ENCODE peak calls at places on chromosomes 2 and 18, in nine cellular contexts. K, G, C, B, U, X, N, A and V are unnamed samples.

GRCh38 chr18:50970006-50970405 is 2.2 kb downstream of the ELAC1 start:
- DNase-seq in B (no peak), A (no peak), G (no peak), X (no peak), N (no peak), K (peak), U (no peak), C (peak), V (no peak)

GRCh38 chr2:22360735-22361374 is 1024.1 kb upstream of the KLHL29 start:
- DNase-seq in K (peak), B (no peak), X (no peak), A (no peak), C (no peak), N (no peak), U (no peak), G (no peak), V (no peak)

GRCh38 chr2:127581050-127581345 is 45.5 kb downstream of the MYO7B start:
- DNase-seq in K (no peak), X (no peak), G (no peak), N (no peak), B (no peak), A (no peak), U (no peak), C (no peak), V (no peak)

GRCh38 chr18:48452863-48453323 is 43.7 kb upstream of the ZBTB7C start:
- DNase-seq in K (peak), G (no peak), X (no peak), B (no peak), N (no peak), U (no peak), A (no peak), C (no peak), V (peak)

GRCh38 chr2:219209818-219210571 is 3.4 kb downstream of the ZFAND2B start:
- DNase-seq in X (no peak), B (no peak), N (no peak), G (no peak), K (no peak), A (no peak), U (no peak), C (no peak), V (no peak)

GRCh38 chr18:50647237-50647636 is 87.3 kb downstream of the MAPK4 start:
- DNase-seq in B (no peak), N (no peak), U (no peak), C (no peak), G (no peak), A (no peak), K (no peak), X (no peak), V (no peak)

GRCh38 chr2:218899147-218899546 is 18.5 kb downstream of the WNT10A start:
- DNase-seq in C (no peak), A (no peak), B (no peak), X (no peak), K (no peak), U (no peak), G (no peak), N (no peak), V (no peak)

GRCh38 chr2:203002054-203002821 is 12.4 kb upstream of the NBEAL1 start:
- DNase-seq in G (no peak), K (no peak), C (peak), A (no peak), B (no peak), U (no peak), N (no peak), X (no peak), V (no peak)

GRCh38 chr2:160375037-160375436 is 118.6 kb downstream of the RBMS1 start:
- DNase-seq in G (no peak), U (no peak), K (no peak), A (peak), C (no peak), N (no peak), B (no peak), X (no peak), V (no peak)

GRCh38 chr18:45771587-45771986 is 47.6 kb downstream of the SLC14A1 start:
- DNase-seq in G (no peak), K (no peak), A (no peak), X (no peak), C (no peak), B (no peak), N (no peak), U (no peak), V (no peak)

GRCh38 chr2:58539973-58540372 is 298.8 kb upstream of the FANCL start:
- DNase-seq in N (no peak), A (no peak), G (no peak), C (no peak), U (no peak), K (peak), X (no peak), B (no peak), V (peak)

GRCh38 chr2:54176577-54176976 is 61.2 kb downstream of the ACYP2 start:
- DNase-seq in G (no peak), B (no peak), U (peak), A (peak), X (no peak), C (peak), K (peak), N (peak), V (peak)

GRCh38 chr2:109460553-109461324 is 153.0 kb downstream of the SEPTIN10 start:
- DNase-seq in N (no peak), C (no peak), B (no peak), U (no peak), A (no peak), X (no peak), G (no peak), K (no peak), V (peak)

GRCh38 chr2:43083278-43083677 is 143.1 kb downstream of the ZFP36L2 start:
- DNase-seq in G (no peak), X (no peak), A (peak), B (no peak), C (no peak), N (no peak), K (no peak), U (no peak), V (peak)

GRCh38 chr18:30925795-30926194 is 116.7 kb downstream of the DSC3 start:
- DNase-seq in G (no peak), C (no peak), X (no peak), K (peak), B (no peak), A (no peak), N (no peak), U (no peak), V (no peak)

GRCh38 chr2:113980946-113981345 is 91.1 kb downstream of the ACTR3 start:
- DNase-seq in N (no peak), A (peak), K (no peak), B (no peak), U (no peak), C (no peak), X (no peak), G (no peak), V (no peak)